ENCODE peak calls at places on chromosomes 13 and 19, in seven cellular contexts. X, T, A, E, F, R and L are unnamed samples.

GRCh38 chr13:93876236-93876635 is 603.2 kb downstream of the DCT start:
- DNase-seq in X (no peak), T (no peak), A (no peak), E (no peak), F (no peak), R (no peak), L (no peak)

GRCh38 chr19:12872255-12872654 is 9.0 kb downstream of the DNASE2 start:
- DNase-seq in X (no peak), T (no peak), A (no peak), E (no peak), F (no peak), R (no peak), L (no peak)

GRCh38 chr19:11204943-11205349 is 7.6 kb upstream of the KANK2 start:
- DNase-seq in X (no peak), T (no peak), A (peak), E (no peak), F (no peak), R (peak), L (no peak)

GRCh38 chr13:71998223-71998622 is 131.2 kb upstream of the DACH1 start:
- DNase-seq in X (no peak), T (no peak), A (no peak), E (no peak), F (no peak), R (no peak), L (no peak)

GRCh38 chr19:34120846-34121639 is 51.3 kb upstream of the LSM14A start:
- DNase-seq in X (no peak), T (no peak), A (no peak), E (peak), F (peak), R (no peak), L (peak)

GRCh38 chr19:23817519-23817918 is 58.8 kb upstream of the ZNF681 start:
- DNase-seq in X (no peak), T (no peak), A (no peak), E (no peak), F (peak), R (peak), L (peak)

GRCh38 chr19:36665832-36666231 is 805 bp downstream of the ZNF461 start:
- DNase-seq in X (no peak), T (no peak), A (no peak), E (no peak), F (no peak), R (no peak), L (no peak)

GRCh38 chr13:31807090-31807541 is 67.8 kb downstream of the RXFP2 start:
- DNase-seq in X (no peak), T (no peak), A (no peak), E (no peak), F (no peak), R (no peak), L (no peak)

GRCh38 chr13:40549500-40550094 is 116.8 kb downstream of the FOXO1 start:
- DNase-seq in X (no peak), T (no peak), A (peak), E (no peak), F (no peak), R (no peak), L (no peak)

GRCh38 chr13:99686157-99686572 is 184.9 kb downstream of the TM9SF2 start:
- DNase-seq in X (no peak), T (no peak), A (no peak), E (no peak), F (peak), R (peak), L (no peak)

GRCh38 chr19:27720155-27720554 is 1492.8 kb downstream of the UQCRFS1 start:
- DNase-seq in X (no peak), T (no peak), A (no peak), E (no peak), F (no peak), R (no peak), L (no peak)

GRCh38 chr13:24038405-24038804 is 122.1 kb upstream of the SPATA13 start:
- DNase-seq in X (no peak), T (no peak), A (no peak), E (no peak), F (no peak), R (no peak), L (no peak)

GRCh38 chr19:3783660-3784584 is 2.3 kb downstream of the MATK start:
- DNase-seq in X (no peak), T (no peak), A (no peak), E (no peak), F (no peak), R (no peak), L (peak)

GRCh38 chr19:58338336-58338735 is 11.5 kb downstream of the ZSCAN22 start:
- DNase-seq in X (no peak), T (no peak), A (no peak), E (no peak), F (no peak), R (no peak), L (no peak)

DNA sequence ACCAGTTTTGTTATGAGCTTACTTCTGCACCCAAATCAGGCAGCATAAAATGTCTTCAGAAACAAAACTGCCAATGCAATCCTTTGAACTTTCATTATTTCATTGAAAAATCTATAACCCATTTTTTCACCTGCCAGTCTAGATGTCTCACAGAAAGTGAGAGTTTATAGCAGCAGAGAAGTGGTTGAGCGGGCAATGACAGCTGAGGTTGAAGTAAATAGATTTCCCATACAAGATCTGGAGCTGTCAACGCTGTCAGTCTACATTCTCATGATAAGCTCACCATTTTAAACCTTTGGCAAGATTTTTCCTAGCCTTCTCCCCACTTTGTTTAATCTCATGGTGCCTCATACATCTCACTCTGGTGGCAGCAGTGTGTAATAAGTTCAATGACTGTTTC is 1144.9 kb upstream of the PCDH9 start:
- DNase-seq in X (no peak), T (no peak), A (no peak), E (no peak), F (peak), R (no peak), L (no peak)
- TF ChIP-seq CTCF in X (no peak), T (no peak), A (no peak), E (no peak), F (no peak), R (no peak), L (no peak)

GRCh38 chr19:5032101-5032967 is 63.4 kb downstream of the KDM4B start:
- DNase-seq in X (no peak), T (no peak), A (no peak), E (no peak), F (peak), R (no peak), L (no peak)
- H3K27ac ChIP-seq in X (no peak), T (no peak), A (no peak), E (no peak), F (peak), R (no peak), L (no peak)

GRCh38 chr19:952680-953500 is 27.1 kb downstream of the ARID3A start:
- DNase-seq in X (no peak), T (no peak), A (no peak), E (no peak), F (no peak), R (no peak), L (no peak)
- H3K4me3 ChIP-seq in X (peak), T (peak), A (no peak), E (no peak), F (peak), R (no peak), L (no peak)

GRCh38 chr19:2612619-2613249 is 89.8 kb downstream of the GNG7 start:
- DNase-seq in X (peak), T (no peak), A (peak), E (no peak), F (no peak), R (no peak), L (no peak)

GRCh38 chr19:2609389-2610116 is 92.9 kb downstream of the GNG7 start:
- DNase-seq in X (peak), T (peak), A (no peak), E (no peak), F (no peak), R (no peak), L (no peak)

GRCh38 chr19:2613507-2614295 is 88.8 kb downstream of the GNG7 start:
- DNase-seq in X (peak), T (peak), A (peak), E (peak), F (peak), R (peak), L (peak)

GRCh38 chr19:2610637-2611482 is 91.6 kb downstream of the GNG7 start:
- DNase-seq in X (peak), T (peak), A (peak), E (peak), F (peak), R (peak), L (peak)

DNA sequence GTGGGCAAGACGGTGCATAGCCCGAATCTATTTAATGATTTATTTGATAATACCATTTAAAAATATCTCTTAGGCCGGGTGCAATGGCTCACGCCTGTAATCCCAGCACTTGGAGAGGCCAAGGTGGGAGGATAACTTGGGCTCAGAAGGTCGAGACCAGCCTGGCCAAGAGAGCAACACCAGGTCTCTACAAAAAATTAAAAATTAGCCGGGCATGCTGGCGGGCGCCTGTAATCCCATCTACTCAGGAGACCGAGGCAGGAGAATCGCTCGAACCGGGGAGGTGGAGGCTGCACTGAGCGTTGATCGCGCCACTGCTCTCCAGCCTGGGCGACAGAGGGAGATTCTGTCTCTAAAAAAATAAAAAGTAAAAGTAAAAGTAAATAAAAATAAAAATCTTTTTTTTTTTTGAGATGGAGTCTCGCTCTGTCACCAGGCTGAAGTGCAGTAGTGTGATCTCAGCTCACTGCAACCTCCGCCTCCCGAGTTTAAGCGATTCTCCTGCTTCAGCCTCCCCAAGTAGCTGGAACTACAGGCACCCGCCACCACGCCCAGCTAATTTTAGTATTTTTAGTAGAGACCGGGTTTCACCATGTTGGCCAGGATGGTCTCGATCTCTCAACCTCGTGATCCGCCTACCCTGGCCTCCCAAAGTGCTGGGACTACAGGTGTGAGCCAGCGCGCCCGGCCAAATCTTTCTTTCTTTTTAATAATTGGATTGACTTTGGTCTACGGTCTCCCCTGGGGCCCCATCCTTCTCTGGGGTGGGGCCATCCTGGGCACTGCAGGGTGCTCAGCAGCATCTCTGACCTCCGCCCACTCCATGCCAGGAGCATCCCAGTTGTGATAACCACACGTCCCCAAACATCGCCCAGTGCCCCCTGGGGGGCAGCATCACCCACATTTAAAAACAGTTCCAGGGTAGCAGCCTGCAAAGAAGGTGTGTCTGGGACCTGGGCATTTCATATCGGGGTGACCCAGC is 90.7 kb downstream of the GNG7 start:
- DNase-seq in X (peak), T (no peak), A (no peak), E (no peak), F (no peak), R (no peak), L (no peak)
- TF ChIP-seq CTCF in X (no peak), T (peak), A (no peak), E (peak), F (no peak), R (no peak), L (peak)